ENCODE peak calls at places on chromosome 12, in four cellular contexts. One of them, this sample, is unnamed.

GRCh38 chr12:87311206-87311605 is 718.0 kb downstream of the C12orf50 start:
- DNase-seq in A549: no peak
- DNase-seq in tibial nerve: no peak
- DNase-seq in H54: no peak
- DNase-seq in this sample: no peak

GRCh38 chr12:48882325-48882687 is 16.6 kb upstream of the RND1 start:
- DNase-seq in H54: no peak
- DNase-seq in tibial nerve: no peak
- DNase-seq in A549: no peak
- DNase-seq in this sample: no peak

GRCh38 chr12:47509398-47509851 is 196.4 kb downstream of the RPAP3 start:
- DNase-seq in H54: no peak
- DNase-seq in A549: no peak
- DNase-seq in tibial nerve: no peak
- DNase-seq in this sample: no peak

GRCh38 chr12:106633451-106633823 is 50.6 kb downstream of the RFX4 start:
- DNase-seq in A549: peak
- DNase-seq in H54: no peak
- DNase-seq in tibial nerve: no peak
- DNase-seq in this sample: no peak

GRCh38 chr12:54935235-54935951 is 49.2 kb downstream of the TESPA1 start:
- DNase-seq in tibial nerve: no peak
- DNase-seq in H54: peak
- DNase-seq in A549: peak
- DNase-seq in this sample: no peak

GRCh38 chr12:47270782-47271664 is 191.3 kb upstream of the AMIGO2 start:
- DNase-seq in H54: peak
- DNase-seq in tibial nerve: no peak
- DNase-seq in A549: peak
- DNase-seq in this sample: no peak

GRCh38 chr12:124664395-124665111 is 97.1 kb upstream of the NCOR2 start:
- DNase-seq in tibial nerve: no peak
- DNase-seq in H54: no peak
- DNase-seq in A549: no peak
- DNase-seq in this sample: no peak

GRCh38 chr12:106582661-106583577 is at the start of gene RFX4:
- DNase-seq in H54: no peak
- DNase-seq in A549: peak
- DNase-seq in tibial nerve: no peak
- DNase-seq in this sample: no peak

GRCh38 chr12:113461666-113462065 is 10.0 kb downstream of the LHX5 start:
- DNase-seq in H54: peak
- DNase-seq in A549: peak
- DNase-seq in tibial nerve: no peak
- DNase-seq in this sample: no peak

GRCh38 chr12:68012712-68013111 is 23.5 kb downstream of the IFNG-AS1 start:
- DNase-seq in H54: no peak
- DNase-seq in A549: no peak
- DNase-seq in tibial nerve: no peak
- DNase-seq in this sample: no peak

GRCh38 chr12:47736877-47737676 is 11.8 kb upstream of the ENDOU start:
- DNase-seq in H54: peak
- DNase-seq in A549: no peak
- DNase-seq in tibial nerve: peak
- DNase-seq in this sample: peak

GRCh38 chr12:51910168-51910567 is 2.9 kb downstream of the ACVRL1 start:
- DNase-seq in A549: no peak
- DNase-seq in tibial nerve: no peak
- DNase-seq in H54: no peak
- DNase-seq in this sample: peak

GRCh38 chr12:77686760-77687159 is 143.9 kb upstream of the NAV3 start:
- DNase-seq in A549: no peak
- DNase-seq in H54: no peak
- DNase-seq in tibial nerve: no peak
- DNase-seq in this sample: no peak

GRCh38 chr12:712172-712863 is 40.1 kb upstream of the WNK1 start:
- DNase-seq in tibial nerve: no peak
- DNase-seq in H54: no peak
- DNase-seq in A549: no peak
- DNase-seq in this sample: no peak

GRCh38 chr12:56071648-56072047 is 8.3 kb upstream of the ERBB3 start:
- DNase-seq in A549: no peak
- DNase-seq in tibial nerve: no peak
- DNase-seq in H54: no peak
- DNase-seq in this sample: no peak

GRCh38 chr12:117579939-117580717 is 218.7 kb upstream of the NOS1 start:
- DNase-seq in H54: no peak
- DNase-seq in tibial nerve: peak
- DNase-seq in A549: no peak
- DNase-seq in this sample: no peak

GRCh38 chr12:2225736-2226135 is 172.9 kb downstream of the CACNA1C start:
- DNase-seq in tibial nerve: no peak
- DNase-seq in H54: no peak
- DNase-seq in A549: no peak
- DNase-seq in this sample: no peak

GRCh38 chr12:42593781-42594322 is 4.3 kb upstream of the PRICKLE1 start:
- DNase-seq in A549: no peak
- DNase-seq in tibial nerve: no peak
- DNase-seq in H54: no peak
- DNase-seq in this sample: no peak

GRCh38 chr12:116318738-116319050 is 41.2 kb upstream of the MED13L start:
- DNase-seq in A549: no peak
- DNase-seq in H54: no peak
- DNase-seq in tibial nerve: no peak
- DNase-seq in this sample: no peak

GRCh38 chr12:81835783-81836182 is 76.6 kb upstream of the PPFIA2 start:
- DNase-seq in tibial nerve: no peak
- DNase-seq in H54: no peak
- DNase-seq in A549: no peak
- DNase-seq in this sample: no peak

GRCh38 chr12:124517260-124518050 is 50.0 kb downstream of the NCOR2 start:
- DNase-seq in H54: no peak
- DNase-seq in tibial nerve: peak
- DNase-seq in A549: peak
- DNase-seq in this sample: peak

GRCh38 chr12:124498870-124499753 is 68.3 kb downstream of the NCOR2 start:
- DNase-seq in H54: no peak
- DNase-seq in tibial nerve: peak
- DNase-seq in A549: no peak
- DNase-seq in this sample: no peak

GRCh38 chr12:114425031-114425626 is 19.2 kb upstream of the TBX5 start:
- DNase-seq in H54: no peak
- DNase-seq in tibial nerve: no peak
- DNase-seq in A549: no peak
- DNase-seq in this sample: no peak

GRCh38 chr12:98492580-98493140 is 22.7 kb upstream of the TMPO start:
- DNase-seq in H54: no peak
- DNase-seq in tibial nerve: no peak
- DNase-seq in A549: no peak
- DNase-seq in this sample: no peak

GRCh38 chr12:122982963-122983788 is 2.7 kb downstream of the ARL6IP4 start:
- DNase-seq in A549: no peak
- DNase-seq in H54: no peak
- DNase-seq in tibial nerve: no peak
- DNase-seq in this sample: peak

GRCh38 chr12:58711968-58712367 is 208.3 kb downstream of the LRIG3 start:
- DNase-seq in H54: no peak
- DNase-seq in tibial nerve: no peak
- DNase-seq in A549: no peak
- DNase-seq in this sample: no peak

DNA sequence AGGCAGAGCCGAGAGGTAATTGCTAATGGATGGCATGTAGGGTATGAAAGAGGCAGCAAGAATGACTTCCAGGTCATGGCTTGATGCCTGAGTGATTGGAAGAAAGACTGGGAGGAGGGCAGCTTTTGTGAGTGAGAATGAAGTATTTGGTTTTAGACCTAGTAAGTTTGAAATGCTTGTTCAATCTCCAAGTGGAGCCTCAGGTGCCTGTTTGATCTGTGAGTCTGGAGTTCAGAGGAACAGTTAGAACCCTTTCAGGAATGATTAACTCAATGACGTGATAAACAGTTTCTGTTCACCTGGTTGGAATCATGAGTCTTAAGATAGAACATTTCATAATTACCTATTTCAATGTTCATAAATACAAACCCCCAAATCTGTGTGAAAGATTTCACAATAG is 10.4 kb downstream of the KCNJ8 start:
- DNase-seq in A549: no peak
- DNase-seq in tibial nerve: no peak
- DNase-seq in H54: no peak
- DNase-seq in this sample: no peak
- TF ChIP-seq POLR2A in A549: no peak
- TF ChIP-seq POLR2A in tibial nerve: no peak
- TF ChIP-seq POLR2A in H54: no peak
- TF ChIP-seq POLR2A in this sample: no peak

GRCh38 chr12:4151362-4152121 is 122.0 kb upstream of the CCND2 start:
- DNase-seq in tibial nerve: no peak
- DNase-seq in H54: no peak
- DNase-seq in A549: no peak
- DNase-seq in this sample: no peak

GRCh38 chr12:4148418-4149056 is 125.0 kb upstream of the CCND2 start:
- DNase-seq in H54: no peak
- DNase-seq in tibial nerve: peak
- DNase-seq in A549: no peak
- DNase-seq in this sample: no peak

GRCh38 chr12:4153343-4153892 is 120.1 kb upstream of the CCND2 start:
- DNase-seq in A549: no peak
- DNase-seq in tibial nerve: no peak
- DNase-seq in H54: no peak
- DNase-seq in this sample: no peak

GRCh38 chr12:4154672-4155225 is 118.8 kb upstream of the CCND2 start:
- DNase-seq in A549: no peak
- DNase-seq in H54: no peak
- DNase-seq in tibial nerve: no peak
- DNase-seq in this sample: no peak

DNA sequence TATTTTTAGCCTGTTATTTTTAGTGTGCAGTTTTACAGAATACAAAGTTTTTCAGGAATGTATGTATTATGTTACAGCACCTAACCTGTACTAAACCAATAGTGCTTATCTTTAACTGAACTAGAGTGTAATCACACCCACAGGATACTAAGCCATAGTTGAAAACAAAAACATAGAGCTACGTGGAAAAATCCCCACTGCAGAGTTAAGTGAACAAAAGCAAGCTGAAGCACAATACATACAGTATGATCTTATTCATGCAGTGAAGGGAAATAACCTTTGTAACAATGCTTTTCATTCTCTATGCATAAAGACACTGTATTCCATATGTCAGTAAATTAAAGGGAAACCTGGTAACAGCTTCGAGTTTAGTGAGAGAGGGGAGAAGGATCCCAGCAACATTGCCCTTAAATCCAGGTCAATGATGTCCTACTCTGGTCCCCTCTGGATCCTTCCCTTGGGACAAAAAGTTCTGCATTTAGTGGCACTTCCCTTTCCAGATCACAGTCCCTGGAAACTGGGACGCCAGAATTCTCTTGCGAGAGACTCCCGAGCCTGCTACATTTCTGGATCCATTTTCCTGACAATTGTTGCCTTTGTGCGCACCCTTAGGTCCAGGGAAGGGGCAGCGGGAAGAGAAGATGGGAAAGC is 121.3 kb upstream of the CCND2 start:
- DNase-seq in A549: no peak
- DNase-seq in tibial nerve: no peak
- DNase-seq in H54: no peak
- DNase-seq in this sample: no peak
- TF ChIP-seq POLR2A in A549: no peak
- TF ChIP-seq POLR2A in tibial nerve: no peak
- TF ChIP-seq POLR2A in H54: no peak
- TF ChIP-seq POLR2A in this sample: no peak

GRCh38 chr12:84910549-84911241 is 1.9 kb downstream of the SLC6A15 start:
- DNase-seq in A549: no peak
- DNase-seq in tibial nerve: no peak
- DNase-seq in H54: no peak
- DNase-seq in this sample: peak

GRCh38 chr12:84911331-84912190 is 1.0 kb downstream of the SLC6A15 start:
- DNase-seq in tibial nerve: peak
- DNase-seq in H54: no peak
- DNase-seq in A549: peak
- DNase-seq in this sample: peak

GRCh38 chr12:84913151-84913550 is 552 bp upstream of the SLC6A15 start:
- DNase-seq in H54: no peak
- DNase-seq in A549: no peak
- DNase-seq in tibial nerve: no peak
- DNase-seq in this sample: no peak

DNA sequence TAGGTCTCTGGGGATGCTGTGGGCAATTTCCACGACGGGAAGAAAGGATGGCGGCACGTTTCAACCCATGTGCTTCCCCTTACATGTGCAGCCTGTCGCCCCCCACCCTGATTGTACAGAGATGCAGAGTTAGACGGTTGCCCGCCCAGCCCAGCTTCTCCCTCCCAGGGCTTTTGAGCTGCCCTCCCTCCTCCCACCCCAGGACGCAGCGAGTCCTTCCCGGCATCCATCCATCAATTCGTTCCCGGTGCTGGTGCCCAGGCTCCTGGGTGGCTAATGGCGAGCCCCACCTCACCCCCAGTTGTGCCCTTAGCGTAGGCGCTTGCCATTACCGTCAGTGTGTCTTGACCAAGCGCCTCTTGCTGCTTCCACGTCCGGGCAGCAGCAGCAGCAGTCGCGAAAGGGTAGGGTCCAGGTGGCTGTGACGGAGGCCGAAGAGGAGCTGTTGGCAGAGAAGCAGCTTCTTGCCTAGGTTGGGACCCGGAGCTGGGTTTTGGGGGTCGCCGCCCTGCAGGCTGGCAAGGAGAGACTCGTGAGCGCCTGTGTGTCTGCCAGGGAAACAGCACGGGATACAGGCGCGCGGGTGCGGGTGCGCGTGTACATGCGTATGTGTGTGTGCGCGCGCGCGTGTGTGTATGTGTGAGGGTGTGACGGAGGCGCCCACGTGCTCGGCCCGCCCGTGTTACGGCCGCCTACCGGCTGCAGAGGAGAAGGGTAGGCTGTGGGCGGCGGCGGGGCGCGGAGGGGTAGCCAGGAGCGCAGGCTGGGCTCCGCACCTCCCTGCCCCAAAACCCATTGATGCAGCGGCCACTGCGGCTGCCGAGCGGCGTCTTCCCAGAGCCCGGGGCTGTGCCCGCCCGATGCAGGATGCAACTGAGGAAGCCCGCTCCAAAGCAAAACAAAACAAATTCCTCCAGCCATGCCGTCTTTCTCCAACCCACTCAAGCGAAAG is at the start of gene SLC6A15:
- DNase-seq in A549: peak
- DNase-seq in tibial nerve: no peak
- DNase-seq in H54: no peak
- DNase-seq in this sample: peak
- TF ChIP-seq POLR2A in A549: no peak
- TF ChIP-seq POLR2A in tibial nerve: no peak
- TF ChIP-seq POLR2A in H54: no peak
- TF ChIP-seq POLR2A in this sample: no peak

DNA sequence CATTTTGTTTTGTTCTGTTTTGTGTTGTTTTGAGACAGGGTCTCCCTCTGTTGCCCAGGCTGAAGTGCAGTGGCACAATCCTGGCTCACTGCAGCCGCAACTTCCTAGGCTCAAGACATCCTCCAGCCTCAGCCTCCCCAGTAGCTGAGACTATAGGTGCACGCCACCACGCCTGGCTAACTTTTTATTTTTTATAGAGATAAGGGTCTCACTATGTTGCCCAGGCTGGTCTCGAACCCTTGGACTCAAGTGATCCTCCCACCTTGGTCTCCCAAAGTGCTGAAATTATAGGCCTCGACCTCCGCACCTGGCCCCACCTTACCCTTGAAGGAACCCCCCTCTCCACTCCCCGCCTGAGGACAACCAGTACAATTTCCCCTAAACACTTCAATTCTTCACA is 7.5 kb upstream of the IFT81 start:
- DNase-seq in A549: no peak
- DNase-seq in tibial nerve: no peak
- DNase-seq in H54: no peak
- DNase-seq in this sample: no peak
- TF ChIP-seq POLR2A in A549: no peak
- TF ChIP-seq POLR2A in tibial nerve: no peak
- TF ChIP-seq POLR2A in H54: no peak
- TF ChIP-seq POLR2A in this sample: no peak

This sample was measured in suprapubic skin.